ENCODE peak calls at places on chromosomes 11 and 22, in four cellular contexts. A is AG04450, W is chondrocyte, P is uterus. N is an unnamed sample.

GRCh38 chr22:37571258-37571991 is 8.5 kb downstream of the LGALS2 start:
- DNase-seq in A (no peak), W (no peak), P (no peak), N (no peak)

GRCh38 chr22:23682827-23683355 is 7.9 kb upstream of the RGL4 start:
- DNase-seq in A (no peak), W (peak; percentile 33), P (no peak), N (no peak)

GRCh38 chr11:63909621-63910506 is 7.1 kb downstream of the RCOR2 start:
- DNase-seq in A (no peak), W (no peak), P (no peak), N (no peak)

GRCh38 chr11:97118756-97119155 is 728.9 kb downstream of the JRKL start:
- DNase-seq in A (no peak), W (no peak), P (no peak), N (no peak)

GRCh38 chr11:12675951-12676711 is 1.9 kb downstream of the TEAD1 start:
- DNase-seq in A (no peak), W (no peak), P (peak; percentile 56), N (no peak)

GRCh38 chr22:36790648-36791047 is 14.7 kb upstream of the IFT27 start:
- DNase-seq in A (no peak), W (no peak), P (no peak), N (no peak)

GRCh38 chr22:19543970-19544708 is 19.9 kb upstream of the CLDN5 start:
- DNase-seq in A (no peak), W (no peak), P (no peak), N (no peak)

GRCh38 chr22:46024136-46024840 is 47.3 kb upstream of the WNT7B start:
- DNase-seq in A (no peak), W (peak; percentile 54), P (peak; percentile 28), N (no peak)

GRCh38 chr11:116217006-116217405 is 555.8 kb downstream of the BUD13 start:
- DNase-seq in A (no peak), W (no peak), P (no peak), N (no peak)

GRCh38 chr11:1297011-1297575 is 12.3 kb downstream of the TOLLIP start:
- DNase-seq in A (no peak), W (no peak), P (peak; percentile 13), N (peak; percentile 80)

GRCh38 chr22:37334461-37334858 is 52.2 kb downstream of the CYTH4 start:
- DNase-seq in A (no peak), W (no peak), P (no peak), N (no peak)

GRCh38 chr11:75536786-75537629 is 11.3 kb upstream of the GDPD5 start:
- DNase-seq in A (no peak), W (no peak), P (no peak), N (no peak)
- TF ChIP-seq CTCF in A (no peak), W (no peak), P (no peak), N (no peak)

DNA sequence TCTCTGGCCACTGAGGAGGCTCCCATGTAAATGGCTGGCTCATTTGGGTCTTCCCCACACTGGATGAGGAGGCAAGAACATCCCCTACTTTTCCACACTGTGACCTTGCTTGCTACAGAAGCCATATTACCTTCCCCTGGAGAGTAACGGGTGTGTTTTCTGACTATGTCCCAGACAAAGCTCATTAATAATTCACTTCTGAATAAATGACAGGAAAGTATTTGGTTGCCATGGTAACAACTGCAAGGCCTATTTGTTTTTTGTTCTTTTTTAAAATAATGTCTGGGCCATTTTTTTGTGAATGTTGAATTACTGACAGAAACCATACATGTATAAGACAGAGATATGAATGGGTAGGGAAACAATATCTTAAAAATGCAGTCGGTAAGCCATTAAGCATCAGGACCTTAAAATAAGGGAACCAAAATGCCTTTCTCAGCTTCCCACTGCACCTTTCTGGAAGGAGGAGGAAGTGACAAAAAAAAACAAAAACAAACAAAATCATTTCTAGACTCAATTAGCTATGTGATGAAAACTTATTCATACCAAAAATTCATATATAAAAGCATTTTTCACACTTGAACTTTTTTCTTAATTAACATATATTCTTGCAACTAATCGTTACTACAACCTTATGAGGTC is 31.9 kb downstream of the SLC1A2 start:
- DNase-seq in A (no peak), W (no peak), P (no peak), N (no peak)
- TF ChIP-seq CTCF in A (no peak), W (peak; percentile 11), P (no peak), N (no peak)

GRCh38 chr11:11569936-11570491 is 51.8 kb downstream of the GALNT18 start:
- DNase-seq in A (no peak), W (no peak), P (peak; percentile 54), N (no peak)
- TF ChIP-seq CTCF in A (no peak), W (no peak), P (no peak), N (no peak)

GRCh38 chr11:118791961-118792578 is 1.1 kb upstream of the DDX6 start:
- DNase-seq in A (no peak), W (no peak), P (peak; percentile 36), N (no peak)

GRCh38 chr11:118789501-118790356 is 1.2 kb downstream of the DDX6 start:
- DNase-seq in A (no peak), W (no peak), P (no peak), N (no peak)

GRCh38 chr11:118790357-118791014 is 478 bp downstream of the DDX6 start:
- DNase-seq in A (no peak), W (peak; percentile 92), P (peak; percentile 67), N (peak; percentile 90)

GRCh38 chr11:118792642-118793124 is 1.7 kb upstream of the DDX6 start:
- DNase-seq in A (peak; percentile 74), W (no peak), P (peak; percentile 83), N (no peak)

DNA sequence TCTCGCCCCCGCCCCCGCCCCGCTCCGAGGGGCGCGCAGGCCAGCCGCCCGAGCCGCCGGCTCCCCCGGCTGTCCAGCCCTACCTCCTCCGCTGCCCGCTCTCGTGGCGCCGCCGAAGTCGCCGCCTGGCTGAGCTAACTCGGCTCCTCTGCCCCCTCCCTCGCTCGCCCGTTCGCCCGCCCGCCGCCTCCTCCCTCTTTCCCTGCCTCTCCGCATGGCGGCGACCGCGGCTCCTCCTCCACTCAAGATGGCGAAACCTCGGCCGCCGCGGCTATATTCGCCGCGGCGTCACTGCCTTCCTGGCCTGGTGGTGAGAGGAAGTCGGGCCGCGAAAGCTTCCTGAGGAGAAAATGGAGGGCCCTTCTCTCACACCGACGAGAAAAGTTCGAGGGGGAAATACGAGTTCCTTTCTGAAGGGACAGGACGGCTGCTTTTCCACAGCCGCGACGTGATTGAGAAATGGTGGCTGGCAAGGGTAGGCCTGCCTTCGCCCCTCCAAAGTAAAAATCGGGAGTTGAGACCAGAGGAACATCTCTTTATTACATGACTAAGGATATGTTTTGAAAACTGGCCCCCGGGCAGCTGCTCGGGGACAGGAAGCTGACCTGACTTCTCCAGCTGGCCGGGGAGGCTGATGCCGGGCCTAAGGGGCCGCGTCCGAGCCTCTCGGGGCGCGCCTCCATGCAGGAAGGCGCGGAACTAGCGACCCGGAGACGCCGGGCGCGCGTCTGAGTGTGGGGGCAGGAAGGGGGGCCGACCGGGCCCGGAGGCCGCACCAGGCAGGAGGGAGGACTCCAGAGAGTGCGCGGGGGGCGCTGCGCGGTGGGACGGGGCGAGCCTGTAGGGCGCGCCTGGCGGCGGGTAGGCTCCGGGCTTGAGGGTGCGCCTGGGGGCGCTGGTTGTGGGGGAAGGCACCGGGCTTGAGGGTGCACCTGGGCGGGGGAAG is at the start of gene DDX6:
- DNase-seq in A (peak; percentile 58), W (peak; percentile 97), P (peak; percentile 88), N (peak; percentile 97)
- TF ChIP-seq CTCF in A (peak; percentile 39), W (no peak), P (peak; percentile 60), N (peak; percentile 42)

GRCh38 chr11:79269923-79270322 is 170.9 kb downstream of the TENM4 start:
- DNase-seq in A (no peak), W (no peak), P (no peak), N (no peak)
- TF ChIP-seq CTCF in A (no peak), W (no peak), P (no peak), N (no peak)

GRCh38 chr11:67649634-67650540 is 643 bp downstream of the ACY3 start:
- DNase-seq in A (no peak), W (peak; percentile 53), P (no peak), N (no peak)

GRCh38 chr11:67648796-67649613 is 1.5 kb downstream of the ACY3 start:
- DNase-seq in A (no peak), W (peak; percentile 33), P (no peak), N (no peak)

GRCh38 chr11:67646535-67647336 is 3.8 kb downstream of the ACY3 start:
- DNase-seq in A (no peak), W (no peak), P (no peak), N (no peak)

GRCh38 chr11:67647471-67647870 is 3.1 kb downstream of the ACY3 start:
- DNase-seq in A (no peak), W (no peak), P (no peak), N (peak; percentile 84)

GRCh38 chr11:67648140-67648795 is 2.3 kb downstream of the ACY3 start:
- DNase-seq in A (no peak), W (no peak), P (no peak), N (no peak)
- TF ChIP-seq CTCF in A (peak; percentile 26), W (peak; percentile 45), P (no peak), N (no peak)